ENCODE peak calls at places on chromosomes 16 and 17, in seven cellular contexts. One of them, this sample, is unnamed.

GRCh38 chr17:206941-207560 is 25.6 kb upstream of the DOC2B start:
- DNase-seq in non-pigmented ciliary epithelial cell: no peak
- DNase-seq in brain microvascular endothelial cell: no peak
- DNase-seq in IMR-90: no peak
- DNase-seq in EL: no peak
- DNase-seq in SHP77: no peak
- DNase-seq in T follicular helper cell: no peak
- DNase-seq in this sample: no peak

GRCh38 chr16:70348991-70349390 is 2.3 kb downstream of the DDX19A start:
- DNase-seq in non-pigmented ciliary epithelial cell: no peak
- DNase-seq in brain microvascular endothelial cell: no peak
- DNase-seq in IMR-90: no peak
- DNase-seq in EL: no peak
- DNase-seq in SHP77: no peak
- DNase-seq in T follicular helper cell: no peak
- DNase-seq in this sample: no peak

GRCh38 chr16:12639044-12639443 is 164.6 kb downstream of the CPPED1 start:
- DNase-seq in non-pigmented ciliary epithelial cell: peak
- DNase-seq in brain microvascular endothelial cell: peak
- DNase-seq in IMR-90: peak
- DNase-seq in EL: peak
- DNase-seq in SHP77: no peak
- DNase-seq in T follicular helper cell: no peak
- DNase-seq in this sample: peak

GRCh38 chr17:78107457-78107856 is 21.1 kb downstream of the TMC6 start:
- DNase-seq in non-pigmented ciliary epithelial cell: peak
- DNase-seq in brain microvascular endothelial cell: no peak
- DNase-seq in IMR-90: peak
- DNase-seq in EL: no peak
- DNase-seq in SHP77: no peak
- DNase-seq in T follicular helper cell: no peak
- DNase-seq in this sample: no peak

GRCh38 chr16:27761816-27762215 is 211.9 kb downstream of the KATNIP start:
- DNase-seq in non-pigmented ciliary epithelial cell: no peak
- DNase-seq in brain microvascular endothelial cell: no peak
- DNase-seq in IMR-90: no peak
- DNase-seq in EL: no peak
- DNase-seq in SHP77: no peak
- DNase-seq in T follicular helper cell: no peak
- DNase-seq in this sample: no peak

GRCh38 chr17:41298458-41299135 is 4.1 kb downstream of the KRTAP29-1 start:
- DNase-seq in non-pigmented ciliary epithelial cell: no peak
- DNase-seq in brain microvascular endothelial cell: no peak
- DNase-seq in IMR-90: no peak
- DNase-seq in EL: no peak
- DNase-seq in SHP77: no peak
- DNase-seq in T follicular helper cell: no peak
- DNase-seq in this sample: no peak

GRCh38 chr17:49240619-49241018 is 10.0 kb upstream of the PHOSPHO1 start:
- DNase-seq in non-pigmented ciliary epithelial cell: no peak
- DNase-seq in brain microvascular endothelial cell: no peak
- DNase-seq in IMR-90: no peak
- DNase-seq in EL: no peak
- DNase-seq in SHP77: no peak
- DNase-seq in T follicular helper cell: no peak
- DNase-seq in this sample: no peak

GRCh38 chr16:3637371-3637923 is 17.0 kb upstream of the DNASE1 start:
- DNase-seq in non-pigmented ciliary epithelial cell: no peak
- DNase-seq in brain microvascular endothelial cell: no peak
- DNase-seq in IMR-90: peak
- DNase-seq in EL: peak
- DNase-seq in SHP77: no peak
- DNase-seq in T follicular helper cell: no peak
- DNase-seq in this sample: no peak

GRCh38 chr17:66302761-66303626 is 581 bp downstream of the PRKCA start:
- DNase-seq in non-pigmented ciliary epithelial cell: no peak
- DNase-seq in brain microvascular endothelial cell: peak
- DNase-seq in IMR-90: peak
- DNase-seq in EL: peak
- DNase-seq in SHP77: no peak
- DNase-seq in T follicular helper cell: peak
- DNase-seq in this sample: no peak

GRCh38 chr16:85615014-85615851 is 2.1 kb downstream of the GSE1 start:
- DNase-seq in non-pigmented ciliary epithelial cell: no peak
- DNase-seq in brain microvascular endothelial cell: no peak
- DNase-seq in IMR-90: no peak
- DNase-seq in EL: no peak
- DNase-seq in SHP77: no peak
- DNase-seq in T follicular helper cell: no peak
- DNase-seq in this sample: no peak

GRCh38 chr16:81483064-81483969 is 38.7 kb downstream of the CMIP start:
- DNase-seq in non-pigmented ciliary epithelial cell: no peak
- DNase-seq in brain microvascular endothelial cell: no peak
- DNase-seq in IMR-90: peak
- DNase-seq in EL: no peak
- DNase-seq in SHP77: no peak
- DNase-seq in T follicular helper cell: no peak
- DNase-seq in this sample: no peak

GRCh38 chr16:878071-878784 is 77.7 kb upstream of the GNG13 start:
- DNase-seq in non-pigmented ciliary epithelial cell: no peak
- DNase-seq in brain microvascular endothelial cell: no peak
- DNase-seq in IMR-90: peak
- DNase-seq in EL: peak
- DNase-seq in SHP77: no peak
- DNase-seq in T follicular helper cell: no peak
- DNase-seq in this sample: no peak

GRCh38 chr17:57678393-57678792 is 66.7 kb downstream of the CCDC182 start:
- DNase-seq in non-pigmented ciliary epithelial cell: no peak
- DNase-seq in brain microvascular endothelial cell: no peak
- DNase-seq in IMR-90: no peak
- DNase-seq in EL: no peak
- DNase-seq in SHP77: no peak
- DNase-seq in T follicular helper cell: no peak
- DNase-seq in this sample: no peak

GRCh38 chr16:87597324-87597830 is 4.9 kb upstream of the JPH3 start:
- DNase-seq in non-pigmented ciliary epithelial cell: no peak
- DNase-seq in brain microvascular endothelial cell: no peak
- DNase-seq in IMR-90: no peak
- DNase-seq in EL: no peak
- DNase-seq in SHP77: no peak
- DNase-seq in T follicular helper cell: no peak
- DNase-seq in this sample: no peak

GRCh38 chr17:1590747-1591473 is 28.3 kb upstream of the PITPNA start:
- DNase-seq in non-pigmented ciliary epithelial cell: no peak
- DNase-seq in brain microvascular endothelial cell: no peak
- DNase-seq in IMR-90: no peak
- DNase-seq in EL: no peak
- DNase-seq in SHP77: no peak
- DNase-seq in T follicular helper cell: no peak
- DNase-seq in this sample: no peak

GRCh38 chr17:9261059-9262029 is 240.0 kb downstream of the NTN1 start:
- DNase-seq in non-pigmented ciliary epithelial cell: no peak
- DNase-seq in brain microvascular endothelial cell: no peak
- DNase-seq in IMR-90: no peak
- DNase-seq in EL: no peak
- DNase-seq in SHP77: no peak
- DNase-seq in T follicular helper cell: no peak
- DNase-seq in this sample: no peak

GRCh38 chr17:79992657-79993389 is 42.8 kb downstream of the TBC1D16 start:
- DNase-seq in non-pigmented ciliary epithelial cell: no peak
- DNase-seq in brain microvascular endothelial cell: no peak
- DNase-seq in IMR-90: no peak
- DNase-seq in EL: no peak
- DNase-seq in SHP77: no peak
- DNase-seq in T follicular helper cell: no peak
- DNase-seq in this sample: no peak

GRCh38 chr17:76867578-76868175 is 527 bp upstream of the MGAT5B start:
- DNase-seq in non-pigmented ciliary epithelial cell: peak
- DNase-seq in brain microvascular endothelial cell: peak
- DNase-seq in IMR-90: peak
- DNase-seq in EL: peak
- DNase-seq in SHP77: peak
- DNase-seq in T follicular helper cell: no peak
- DNase-seq in this sample: no peak

GRCh38 chr16:68707341-68708152 is 29.5 kb upstream of the CDH1 start:
- DNase-seq in non-pigmented ciliary epithelial cell: peak
- DNase-seq in brain microvascular endothelial cell: peak
- DNase-seq in IMR-90: no peak
- DNase-seq in EL: peak
- DNase-seq in SHP77: peak
- DNase-seq in T follicular helper cell: no peak
- DNase-seq in this sample: no peak

GRCh38 chr17:65219124-65219523 is 82.0 kb downstream of the RGS9 start:
- DNase-seq in non-pigmented ciliary epithelial cell: no peak
- DNase-seq in brain microvascular endothelial cell: no peak
- DNase-seq in IMR-90: no peak
- DNase-seq in EL: no peak
- DNase-seq in SHP77: no peak
- DNase-seq in T follicular helper cell: no peak
- DNase-seq in this sample: no peak

GRCh38 chr17:13074026-13074425 is 56.2 kb upstream of the ELAC2 start:
- DNase-seq in non-pigmented ciliary epithelial cell: no peak
- DNase-seq in brain microvascular endothelial cell: peak
- DNase-seq in IMR-90: peak
- DNase-seq in EL: peak
- DNase-seq in SHP77: no peak
- DNase-seq in T follicular helper cell: no peak
- DNase-seq in this sample: peak

This sample was measured in GM04503.